ENCODE peak calls at places on chromosomes 13 and 19, in four cellular contexts. S is transverse colon, P is body of pancreas, X is Caco-2. F is an unnamed sample. For H3K4me1, the result is how much of the 10 kb centered on the place peaks cover.

GRCh38 chr13:64239372-64239771 is 2823.7 kb upstream of the PCDH20 start:
- DNase-seq in X (no peak), S (no peak), P (no peak), F (no peak)

GRCh38 chr19:2733930-2734588 is 5.8 kb downstream of the SLC39A3 start:
- DNase-seq in S (peak), P (no peak), X (no peak), F (no peak)

GRCh38 chr13:21336609-21337008 is 122.5 kb downstream of the ZDHHC20 start:
- DNase-seq in X (no peak), S (no peak), P (no peak), F (no peak)

GRCh38 chr19:30883071-30883470 is 466.2 kb downstream of the TSHZ3 start:
- DNase-seq in P (no peak), S (no peak), X (no peak), F (no peak)

GRCh38 chr13:46229251-46229650 is 17.5 kb downstream of the LRRC63 start:
- DNase-seq in X (no peak), P (no peak), S (no peak), F (no peak)

GRCh38 chr19:10565028-10565566 is 713 bp downstream of the KRI1 start:
- DNase-seq in X (peak), P (peak), S (peak), F (peak)

GRCh38 chr13:30847697-30848307 is 58.3 kb upstream of the MEDAG start:
- DNase-seq in X (no peak), S (no peak), P (no peak), F (no peak)

GRCh38 chr19:11324079-11324661 is 15.3 kb downstream of the RAB3D start:
- DNase-seq in P (peak), S (peak), X (peak), F (peak)

GRCh38 chr13:22061806-22062391 is 391.0 kb downstream of the FGF9 start:
- DNase-seq in P (no peak), X (no peak), S (no peak), F (no peak)

GRCh38 chr13:41428155-41428554 is 29.2 kb upstream of the RGCC start:
- DNase-seq in S (no peak), P (no peak), X (no peak), F (no peak)

GRCh38 chr19:35119091-35119490 is 3.5 kb downstream of the FXYD3 start:
- DNase-seq in P (peak), S (no peak), X (no peak), F (peak)

GRCh38 chr13:41544824-41545707 is 87.7 kb downstream of the RGCC start:
- DNase-seq in S (no peak), X (no peak), P (no peak), F (no peak)

GRCh38 chr19:10230155-10230903 is 802 bp downstream of the S1PR2 start:
- DNase-seq in X (peak), S (peak), P (peak), F (peak)

GRCh38 chr19:2534374-2535050 is 58.6 kb downstream of the GADD45B start:
- DNase-seq in X (no peak), P (no peak), S (no peak), F (no peak)

GRCh38 chr19:507286-508203 is at the start of gene TPGS1:
- DNase-seq in P (peak), X (peak), S (peak), F (peak)

GRCh38 chr19:6866646-6867255 is 20.6 kb upstream of the ADGRE1 start:
- DNase-seq in P (no peak), S (peak), X (no peak), F (no peak)

GRCh38 chr13:109665211-109665610 is 121.2 kb downstream of the IRS2 start:
- DNase-seq in S (no peak), X (no peak), P (no peak), F (no peak)

GRCh38 chr19:5360003-5360820 is 19.6 kb upstream of the PTPRS start:
- DNase-seq in P (no peak), X (no peak), S (no peak), F (no peak)

GRCh38 chr13:48400090-48400694 is 12.7 kb downstream of the LPAR6 start:
- DNase-seq in P (no peak), X (no peak), S (no peak), F (no peak)

GRCh38 chr19:41882568-41883462 is at the start of gene ARHGEF1:
- DNase-seq in X (peak), P (peak), S (peak), F (peak)

GRCh38 chr13:92719868-92720267 is 506.7 kb upstream of the GPC6 start:
- DNase-seq in X (no peak), S (no peak), P (no peak), F (no peak)

GRCh38 chr13:21242236-21242635 is 65.8 kb downstream of the MRPL57 start:
- DNase-seq in S (no peak), X (no peak), P (no peak), F (no peak)

GRCh38 chr19:18594824-18595373 is 6.3 kb downstream of the REX1BD start:
- DNase-seq in X (no peak), S (no peak), P (no peak), F (no peak)
- H3K4me1 ChIP-seq in X (under half), S (under half), P (under half), F (under half)

DNA sequence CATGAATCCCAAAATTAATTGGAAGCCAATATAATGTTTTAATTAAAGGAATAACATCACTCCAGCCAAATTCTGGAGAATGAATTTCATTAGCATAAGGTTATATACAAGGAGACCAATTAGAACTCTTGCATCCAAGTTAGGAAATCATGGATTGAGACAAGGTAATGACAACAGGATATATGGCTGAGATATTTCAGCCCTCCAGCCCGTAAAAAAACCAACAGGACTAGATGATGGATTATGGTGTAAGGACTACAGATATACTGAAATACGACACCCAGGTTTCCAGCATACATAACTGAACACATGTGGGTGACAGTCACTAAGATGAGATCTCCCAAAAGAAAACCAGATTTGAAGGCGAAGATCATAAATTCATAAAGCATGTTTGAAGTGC is 56.5 kb downstream of the TSC22D1 start:
- DNase-seq in X (no peak), S (no peak), P (no peak), F (no peak)
- H3K4me1 ChIP-seq in X (under half), S (under half), P (under half), F (under half)

GRCh38 chr13:40275636-40276035 is 390.8 kb downstream of the FOXO1 start:
- DNase-seq in P (no peak), S (no peak), X (no peak), F (no peak)

GRCh38 chr13:40271931-40272775 is 394.3 kb downstream of the FOXO1 start:
- DNase-seq in S (peak), X (no peak), P (peak), F (peak)

GRCh38 chr13:40273173-40274000 is 393.1 kb downstream of the FOXO1 start:
- DNase-seq in X (no peak), S (no peak), P (no peak), F (no peak)

GRCh38 chr13:40272776-40273139 is 393.7 kb downstream of the FOXO1 start:
- DNase-seq in X (no peak), S (no peak), P (no peak), F (no peak)

GRCh38 chr13:40275155-40275554 is 391.3 kb downstream of the FOXO1 start:
- DNase-seq in X (no peak), S (no peak), P (no peak), F (no peak)
- H3K4me1 ChIP-seq in X (under half), S (under half), P (under half), F (under half)

DNA sequence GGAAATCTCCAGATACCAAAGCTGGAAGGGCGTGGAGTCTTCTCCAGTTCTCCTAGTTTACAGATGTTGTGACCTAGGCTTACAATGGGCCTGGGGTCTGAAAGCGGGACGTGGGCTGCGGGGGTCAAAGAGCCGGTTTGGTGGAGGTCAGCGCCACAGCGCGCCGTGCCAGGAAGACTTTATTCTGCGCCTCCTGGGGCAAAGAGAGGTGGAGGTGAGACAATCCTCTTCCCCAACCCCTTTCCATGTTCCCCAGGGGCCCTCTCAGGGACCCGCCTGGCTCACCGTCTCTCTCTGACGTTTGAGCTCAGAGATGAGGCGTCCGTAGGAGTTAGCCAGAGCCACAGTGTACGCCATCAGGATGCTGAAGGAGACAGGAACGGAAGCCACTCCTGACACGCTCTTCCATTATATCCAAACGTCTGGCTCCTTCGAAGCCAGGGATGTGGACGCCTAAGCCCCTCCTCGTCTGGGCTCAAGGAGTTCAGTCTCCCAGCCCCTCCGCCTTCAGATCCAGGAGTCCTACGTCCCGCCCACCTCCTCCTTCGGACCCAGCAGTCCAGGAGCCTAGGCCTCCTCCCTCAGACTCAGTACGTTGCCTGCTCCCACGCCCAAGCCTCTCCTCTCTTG is 776 bp upstream of the LENG1 start:
- DNase-seq in P (no peak), S (no peak), X (no peak), F (no peak)
- H3K4me1 ChIP-seq in P (under half), S (under half), X (under half), F (under half)

DNA sequence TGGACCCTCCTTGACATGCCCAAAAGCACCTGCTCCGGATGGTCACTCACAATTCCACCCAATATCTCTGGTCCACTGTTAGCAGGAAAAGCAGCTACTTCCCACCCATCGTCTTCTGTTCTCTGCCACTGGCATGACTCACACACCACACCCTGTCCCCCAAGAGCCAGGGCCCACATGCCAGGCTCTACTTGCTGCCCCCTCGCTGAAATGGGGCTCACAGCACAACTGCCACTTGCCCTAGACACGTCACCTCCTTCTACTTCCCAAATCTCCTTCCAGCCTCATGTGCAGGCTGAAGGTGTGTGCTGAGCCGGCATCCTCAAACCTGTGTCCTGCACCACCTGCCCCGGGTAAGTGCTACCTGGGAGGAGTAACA is 65.0 kb downstream of the TBC1D4 start:
- DNase-seq in P (no peak), X (no peak), S (no peak), F (no peak)
- H3K4me1 ChIP-seq in P (half or more), X (under half), S (under half), F (under half)

DNA sequence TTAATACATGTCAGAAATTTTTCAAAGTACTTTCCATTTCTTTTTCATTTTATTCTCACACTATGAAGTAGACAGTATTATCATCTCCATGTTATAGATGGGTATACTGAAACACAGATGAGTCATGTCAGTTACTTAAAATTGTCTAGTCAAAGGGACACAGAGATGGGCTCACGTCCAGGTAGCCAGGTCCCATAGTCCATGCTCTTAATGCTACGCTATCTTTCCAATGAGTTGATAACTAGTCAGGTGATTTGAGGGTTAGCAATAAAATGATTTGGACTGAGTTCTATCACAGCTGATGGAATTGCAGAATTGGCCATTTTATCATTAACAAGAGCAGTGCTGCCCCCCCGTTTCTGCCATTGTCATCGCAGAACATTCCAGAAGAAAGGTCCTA is 319.0 kb downstream of the DLEU7 start:
- DNase-seq in X (no peak), P (no peak), S (no peak), F (no peak)
- H3K4me1 ChIP-seq in X (under half), P (under half), S (under half), F (under half)

GRCh38 chr19:1511318-1511988 is 1.4 kb downstream of the ADAMTSL5 start:
- DNase-seq in P (no peak), S (no peak), X (no peak), F (peak)
- H3K4me1 ChIP-seq in P (under half), S (under half), X (under half), F (under half)

F was measured in right cardiac atrium.